ENCODE peak calls at places on chromosomes 1 and 21, in nine cellular contexts. E, Q, X, D, T, O, J, I and V are unnamed samples.

GRCh38 chr1:47885062-47885461 is 112.1 kb downstream of the TRABD2B start:
- DNase-seq in E (no peak), Q (no peak), X (no peak), D (no peak), T (no peak), O (no peak), J (no peak), I (no peak), V (no peak)

GRCh38 chr21:25670726-25671125 is 31.7 kb downstream of the JAM2 start:
- DNase-seq in E (no peak), Q (no peak), X (no peak), D (no peak), T (no peak), O (peak), J (no peak), I (no peak), V (peak)

GRCh38 chr1:31984419-31985347 is 29.0 kb upstream of the KHDRBS1 start:
- DNase-seq in E (no peak), Q (no peak), X (no peak), D (no peak), T (no peak), O (no peak), J (no peak), I (no peak), V (peak)

GRCh38 chr1:201214461-201214860 is 23.8 kb downstream of the IGFN1 start:
- DNase-seq in E (no peak), Q (no peak), X (no peak), D (no peak), T (no peak), O (no peak), J (no peak), I (peak), V (peak)

GRCh38 chr21:32163386-32163785 is 115.5 kb downstream of the MIS18A start:
- DNase-seq in E (no peak), Q (no peak), X (no peak), D (no peak), T (no peak), O (no peak), J (no peak), I (no peak), V (no peak)

GRCh38 chr21:15066231-15066577 is 1.4 kb upstream of the NRIP1 start:
- DNase-seq in E (no peak), Q (no peak), X (no peak), D (no peak), T (no peak), O (no peak), J (no peak), I (no peak), V (no peak)

GRCh38 chr1:7259955-7260354 is 474.7 kb downstream of the CAMTA1 start:
- DNase-seq in E (no peak), Q (no peak), X (no peak), D (no peak), T (no peak), O (no peak), J (no peak), I (no peak), V (no peak)

GRCh38 chr1:216804107-216804506 is 80.9 kb upstream of the ESRRG start:
- DNase-seq in E (no peak), Q (no peak), X (no peak), D (peak), T (no peak), O (no peak), J (no peak), I (no peak), V (no peak)

GRCh38 chr1:190479028-190479427 is 1.4 kb upstream of the BRINP3 start:
- DNase-seq in E (no peak), Q (no peak), X (no peak), D (no peak), T (no peak), O (no peak), J (peak), I (no peak), V (no peak)

GRCh38 chr21:24023402-24023801 is 1583.9 kb downstream of the MRPL39 start:
- DNase-seq in E (no peak), Q (no peak), X (no peak), D (no peak), T (no peak), O (no peak), J (no peak), I (no peak), V (no peak)

GRCh38 chr1:213138892-213139291 is 87.9 kb downstream of the RPS6KC1 start:
- DNase-seq in E (no peak), Q (no peak), X (no peak), D (no peak), T (no peak), O (no peak), J (no peak), I (no peak), V (peak)

GRCh38 chr21:36729301-36729970 is 30.5 kb downstream of the SIM2 start:
- DNase-seq in E (no peak), Q (no peak), X (no peak), D (no peak), T (no peak), O (no peak), J (no peak), I (no peak), V (no peak)

GRCh38 chr1:60394436-60394835 is 320.9 kb upstream of the C1orf87 start:
- DNase-seq in E (no peak), Q (no peak), X (no peak), D (no peak), T (no peak), O (no peak), J (no peak), I (no peak), V (peak)

GRCh38 chr1:152251391-152251790 is 27.4 kb upstream of the HRNR start:
- DNase-seq in E (no peak), Q (no peak), X (no peak), D (no peak), T (no peak), O (no peak), J (no peak), I (no peak), V (peak)

GRCh38 chr1:150973826-150974579 is 632 bp downstream of the CERS2 start:
- DNase-seq in E (peak), Q (peak), X (no peak), D (peak), T (peak), O (no peak), J (no peak), I (no peak), V (peak)

GRCh38 chr21:31173881-31174555 is 135.7 kb upstream of the KRTAP19-8 start:
- DNase-seq in E (no peak), Q (peak), X (no peak), D (peak), T (peak), O (no peak), J (no peak), I (no peak), V (no peak)

GRCh38 chr1:46159516-46159915 is 15.4 kb upstream of the TSPAN1 start:
- DNase-seq in E (no peak), Q (no peak), X (no peak), D (no peak), T (no peak), O (no peak), J (no peak), I (no peak), V (no peak)

GRCh38 chr1:3684031-3684430 is 31.7 kb downstream of the TP73 start:
- DNase-seq in E (no peak), Q (no peak), X (no peak), D (no peak), T (no peak), O (no peak), J (no peak), I (no peak), V (no peak)

GRCh38 chr21:34967509-34968289 is 81.4 kb downstream of the RUNX1 start:
- DNase-seq in E (no peak), Q (no peak), X (no peak), D (no peak), T (no peak), O (no peak), J (no peak), I (no peak), V (peak)

GRCh38 chr1:20732588-20733360 is at the start of gene SH2D5:
- DNase-seq in E (peak), Q (peak), X (peak), D (peak), T (peak), O (peak), J (peak), I (peak), V (peak)

GRCh38 chr1:44283524-44284173 is 70.4 kb downstream of the DMAP1 start:
- DNase-seq in E (peak), Q (no peak), X (no peak), D (no peak), T (peak), O (no peak), J (no peak), I (no peak), V (peak)

DNA sequence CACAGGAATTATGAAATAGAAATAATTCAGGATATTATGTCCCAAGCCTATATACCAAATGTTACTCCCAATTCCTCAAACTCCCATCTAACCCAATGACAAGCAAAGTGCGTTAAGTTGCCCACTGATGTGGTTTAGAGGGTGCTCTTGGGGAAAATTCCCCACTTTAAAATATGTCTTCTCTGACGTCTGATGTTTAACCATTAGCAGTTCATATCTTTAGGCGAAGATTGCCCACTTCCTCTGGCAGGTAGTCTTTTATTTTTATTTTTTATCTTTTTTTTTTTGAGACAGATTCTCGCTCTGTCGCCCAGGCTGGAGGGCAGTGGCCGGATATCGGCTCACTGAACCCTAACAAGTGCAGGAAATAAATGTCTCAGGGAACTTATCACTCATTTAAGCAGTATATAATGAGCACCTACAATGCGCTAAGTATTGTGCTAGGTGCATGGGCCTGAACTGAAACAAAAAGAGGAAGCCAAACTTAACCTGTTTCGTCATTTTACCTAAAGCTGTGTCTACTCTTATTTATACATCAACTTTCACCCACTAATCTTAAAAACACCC is 1.3 kb upstream of the LYST start:
- DNase-seq in E (no peak), Q (no peak), X (no peak), D (no peak), T (no peak), O (no peak), J (no peak), I (no peak), V (no peak)
- H3K4me3 ChIP-seq in E (peak), Q (peak), X (peak), D (peak), T (no peak), O (peak), J (no peak), I (no peak), V (no peak)

GRCh38 chr1:85707267-85707989 is 805 bp downstream of the ZNHIT6 start:
- DNase-seq in E (no peak), Q (no peak), X (no peak), D (no peak), T (no peak), O (no peak), J (no peak), I (no peak), V (no peak)

GRCh38 chr1:85708826-85709222 is 591 bp upstream of the ZNHIT6 start:
- DNase-seq in E (peak), Q (no peak), X (no peak), D (no peak), T (no peak), O (no peak), J (no peak), I (no peak), V (no peak)

GRCh38 chr1:85705940-85706339 is 2.3 kb downstream of the ZNHIT6 start:
- DNase-seq in E (no peak), Q (no peak), X (no peak), D (no peak), T (no peak), O (no peak), J (no peak), I (no peak), V (no peak)

GRCh38 chr1:85707990-85708825 is at the start of gene ZNHIT6:
- DNase-seq in E (peak), Q (peak), X (peak), D (peak), T (peak), O (peak), J (peak), I (peak), V (peak)
- TF ChIP-seq CTCF in E (peak), Q (peak), X (peak), D (peak), T (peak), O (peak), J (peak), I (peak), V (peak)

GRCh38 chr1:41051022-41051421 is 29.5 kb upstream of the SLFNL1 start:
- DNase-seq in E (no peak), Q (no peak), X (no peak), D (no peak), T (no peak), O (no peak), J (no peak), I (no peak), V (no peak)

GRCh38 chr1:41044197-41044596 is 22.7 kb upstream of the SLFNL1 start:
- DNase-seq in E (no peak), Q (no peak), X (no peak), D (no peak), T (no peak), O (no peak), J (no peak), I (no peak), V (no peak)

GRCh38 chr1:41046347-41046775 is 24.8 kb upstream of the SLFNL1 start:
- DNase-seq in E (no peak), Q (no peak), X (no peak), D (no peak), T (peak), O (no peak), J (no peak), I (no peak), V (no peak)

GRCh38 chr1:41045740-41046139 is 24.2 kb upstream of the SLFNL1 start:
- DNase-seq in E (peak), Q (no peak), X (peak), D (no peak), T (no peak), O (no peak), J (no peak), I (no peak), V (peak)

GRCh38 chr1:41048540-41048939 is 27.0 kb upstream of the SLFNL1 start:
- DNase-seq in E (no peak), Q (no peak), X (no peak), D (no peak), T (no peak), O (no peak), J (no peak), I (no peak), V (no peak)
- H3K4me3 ChIP-seq in E (no peak), Q (no peak), X (no peak), D (no peak), T (no peak), O (no peak), J (no peak), I (no peak), V (no peak)

DNA sequence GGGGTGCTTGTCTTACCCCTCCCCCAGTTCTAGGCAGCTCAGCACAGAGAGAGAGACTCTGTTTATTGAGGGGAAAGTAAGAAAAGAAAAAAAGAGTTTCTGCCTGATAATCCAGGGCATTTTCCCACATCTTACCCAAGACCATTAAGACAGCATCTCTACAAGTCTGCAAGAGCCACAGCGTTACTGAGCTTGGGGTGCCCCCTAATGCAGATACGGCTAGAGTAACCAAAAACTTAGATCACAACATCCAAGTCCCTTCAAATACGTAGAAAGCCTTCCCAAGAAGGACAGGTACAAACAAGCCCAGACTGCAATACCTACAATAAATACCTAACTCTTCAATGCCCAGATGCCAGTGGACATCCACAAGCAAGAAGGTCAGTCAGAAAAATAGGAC is 6.2 kb upstream of the TEX50 start:
- DNase-seq in E (no peak), Q (no peak), X (no peak), D (no peak), T (no peak), O (no peak), J (no peak), I (no peak), V (peak)
- TF ChIP-seq CTCF in E (no peak), Q (no peak), X (no peak), D (no peak), T (no peak), O (no peak), J (no peak), I (no peak), V (no peak)

DNA sequence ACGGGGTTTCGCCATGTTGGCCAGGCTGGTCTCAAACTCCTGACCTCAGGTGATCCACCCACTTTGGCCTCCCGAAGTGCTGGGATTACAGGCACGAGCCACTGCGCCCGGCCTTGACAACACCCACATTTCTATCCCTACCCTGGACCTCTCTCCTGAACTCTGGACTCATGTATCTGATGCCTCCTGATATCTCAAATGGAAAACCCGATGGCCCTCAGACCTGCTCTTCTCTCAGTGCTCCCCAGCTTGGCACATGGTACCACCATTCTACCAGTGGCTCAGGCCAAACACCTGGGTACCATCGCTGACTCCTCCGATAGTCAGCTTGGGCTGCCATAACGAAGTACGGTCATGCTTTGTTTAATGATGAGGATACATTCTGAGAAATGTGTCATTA is 8.5 kb upstream of the RHBG start:
- DNase-seq in E (no peak), Q (no peak), X (no peak), D (no peak), T (no peak), O (no peak), J (no peak), I (no peak), V (no peak)
- H3K4me3 ChIP-seq in E (no peak), Q (no peak), X (no peak), D (no peak), T (no peak), O (no peak), J (no peak), I (no peak), V (no peak)

GRCh38 chr1:161389691-161390558 is 22.2 kb upstream of the CFAP126 start:
- DNase-seq in E (peak), Q (peak), X (peak), D (peak), T (peak), O (peak), J (peak), I (peak), V (peak)
- TF ChIP-seq CTCF in E (no peak), Q (no peak), X (no peak), D (no peak), T (no peak), O (no peak), J (no peak), I (no peak), V (no peak)

DNA sequence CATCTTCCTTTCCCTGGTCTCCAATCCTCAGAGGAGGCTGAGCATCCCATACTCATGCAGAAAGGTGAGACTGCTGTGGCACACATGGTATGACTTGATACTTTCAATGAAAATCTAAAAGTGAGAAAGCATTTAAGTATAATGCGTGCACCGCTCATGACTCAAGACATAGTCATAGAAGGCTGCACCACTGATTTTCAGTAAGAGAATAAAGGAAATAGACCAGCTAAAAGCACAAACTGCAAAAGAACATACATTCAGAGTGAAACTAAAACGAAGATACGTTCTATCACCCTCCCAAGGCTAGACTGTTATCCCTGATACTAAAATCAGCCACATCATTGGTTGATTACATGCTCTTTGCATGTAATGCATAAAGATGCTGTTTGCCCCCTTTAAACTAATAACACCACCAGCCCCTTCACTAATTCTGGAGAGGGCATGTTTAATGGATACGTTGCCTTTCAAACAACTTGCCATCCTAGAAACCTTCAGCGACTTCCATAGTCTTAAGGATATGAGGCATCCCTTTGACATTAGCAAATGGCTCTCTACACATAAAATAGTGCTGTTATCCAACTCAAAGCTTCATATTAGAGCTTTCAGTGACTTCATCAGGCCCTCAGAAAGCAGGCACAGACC is 2.1 kb downstream of the PLD5 start:
- DNase-seq in E (no peak), Q (no peak), X (no peak), D (no peak), T (no peak), O (no peak), J (no peak), I (no peak), V (peak)
- H3K4me3 ChIP-seq in E (no peak), Q (peak), X (peak), D (no peak), T (no peak), O (no peak), J (no peak), I (peak), V (no peak)

DNA sequence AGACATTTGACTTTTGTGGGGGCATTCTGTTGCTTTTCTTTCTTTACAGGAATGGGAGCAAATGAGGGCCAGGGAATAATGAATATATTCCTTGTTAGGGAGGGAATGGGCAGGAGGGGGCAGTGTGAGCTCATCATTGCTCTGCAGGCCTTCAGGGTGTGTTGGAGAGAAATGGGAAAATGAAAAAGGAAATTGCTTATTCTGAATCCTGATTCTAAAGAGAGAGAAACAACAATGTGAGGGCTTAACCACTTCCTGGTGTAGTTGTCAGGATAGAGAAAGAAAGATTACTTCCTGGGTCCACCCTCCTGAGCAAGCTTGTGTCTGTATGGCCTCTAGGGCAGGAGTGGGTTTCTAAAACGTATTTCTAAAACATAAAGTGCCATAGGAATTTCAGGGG is 28.3 kb downstream of the VANGL2 start:
- DNase-seq in E (peak), Q (peak), X (no peak), D (no peak), T (peak), O (no peak), J (peak), I (no peak), V (peak)
- TF ChIP-seq CTCF in E (peak), Q (peak), X (no peak), D (peak), T (peak), O (peak), J (peak), I (peak), V (peak)

GRCh38 chr1:246067432-246068021 is 439.6 kb downstream of the SMYD3 start:
- DNase-seq in E (no peak), Q (no peak), X (no peak), D (no peak), T (no peak), O (peak), J (no peak), I (no peak), V (no peak)
- H3K4me3 ChIP-seq in E (no peak), Q (no peak), X (no peak), D (no peak), T (no peak), O (peak), J (no peak), I (no peak), V (no peak)